ENCODE peak calls at places on chromosome 14, in ten cellular contexts. L is activated naive CD4-positive, alpha-beta T cell treated with anti-CD3 and anti-CD28 coated beads, Interleukin-2, amount 10 ng/mL, durations not matched to agents 7 days and 5 days; V is cardiac muscle cell; D is endothelial cell; X is IMR-90; M is Right ventricle myocardium superior; B is lung; Z is mesothelial cell of epicardium; A is posterior cingulate gyrus; E is cardiac fibroblast. K is an unnamed sample.

GRCh38 chr14:81311816-81312215 is 88.3 kb downstream of the STON2 start:
- DNase-seq in L (no peak), V (no peak), D (no peak), X (no peak), M (no peak), B (no peak), Z (no peak), A (no peak), E (peak), K (no peak)

GRCh38 chr14:75247286-75247922 is 31.2 kb upstream of the FOS start:
- DNase-seq in L (peak), V (no peak), D (no peak), X (no peak), M (no peak), B (no peak), Z (no peak), A (no peak), E (no peak), K (no peak)

GRCh38 chr14:53608369-53608768 is 348.3 kb downstream of the BMP4 start:
- DNase-seq in L (no peak), V (no peak), D (no peak), X (no peak), M (no peak), B (no peak), Z (no peak), A (no peak), E (no peak), K (no peak)

GRCh38 chr14:89598548-89599186 is 181.6 kb upstream of the FOXN3 start:
- DNase-seq in L (no peak), V (no peak), D (no peak), X (peak), M (no peak), B (no peak), Z (no peak), A (no peak), E (peak), K (no peak)

GRCh38 chr14:75515631-75515999 is 6.7 kb upstream of the BATF start:
- DNase-seq in L (no peak), V (no peak), D (no peak), X (no peak), M (no peak), B (no peak), Z (no peak), A (no peak), E (no peak), K (no peak)

GRCh38 chr14:75022655-75023054 is 19.9 kb downstream of the EIF2B2 start:
- DNase-seq in L (no peak), V (peak), D (peak), X (no peak), M (peak), B (no peak), Z (no peak), A (no peak), E (no peak), K (peak)

GRCh38 chr14:99382781-99383456 is 97.7 kb downstream of the SETD3 start:
- DNase-seq in L (no peak), V (no peak), D (no peak), X (peak), M (no peak), B (no peak), Z (no peak), A (no peak), E (no peak), K (no peak)

GRCh38 chr14:21220874-21221477 is 48.3 kb downstream of the HNRNPC start:
- DNase-seq in L (no peak), V (no peak), D (no peak), X (peak), M (no peak), B (no peak), Z (no peak), A (no peak), E (no peak), K (no peak)

GRCh38 chr14:64857979-64858740 is 21.5 kb downstream of the SPTB start:
- DNase-seq in L (no peak), V (no peak), D (no peak), X (no peak), M (no peak), B (no peak), Z (no peak), A (no peak), E (no peak), K (no peak)